ENCODE peak calls at places on chromosomes 12 and 14, in eight cellular contexts. B, A, Z, O, M, U, X and V are unnamed samples.

GRCh38 chr12:79409562-79409961 is 281.2 kb downstream of the PAWR start:
- DNase-seq in B (no peak), A (no peak), Z (no peak), O (peak; percentile 60), M (no peak), U (no peak), X (peak; percentile 95), V (no peak)

GRCh38 chr14:20035449-20035848 is 389 bp downstream of the OR4K13 start:
- DNase-seq in B (no peak), A (no peak), Z (no peak), O (no peak), M (no peak), U (no peak), X (no peak), V (no peak)

GRCh38 chr14:29442720-29443119 is 484.9 kb downstream of the PRKD1 start:
- DNase-seq in B (no peak), A (no peak), Z (no peak), O (no peak), M (peak; percentile 26), U (peak; percentile 23), X (peak; percentile 78), V (no peak)

GRCh38 chr12:88764781-88765470 is 184.7 kb upstream of the KITLG start:
- DNase-seq in B (no peak), A (no peak), Z (no peak), O (no peak), M (no peak), U (no peak), X (peak; percentile 44), V (no peak)

GRCh38 chr14:103016071-103016470 is 41.3 kb downstream of the CDC42BPB start:
- DNase-seq in B (no peak), A (no peak), Z (no peak), O (no peak), M (no peak), U (no peak), X (no peak), V (no peak)

GRCh38 chr14:23076785-23077408 is 18.0 kb downstream of the ACIN1 start:
- DNase-seq in B (no peak), A (no peak), Z (no peak), O (no peak), M (no peak), U (no peak), X (peak; percentile 55), V (peak; percentile 47)

GRCh38 chr12:23472329-23472971 is 477.0 kb downstream of the SOX5 start:
- DNase-seq in B (peak; percentile 77), A (no peak), Z (no peak), O (no peak), M (peak; percentile 50), U (no peak), X (no peak), V (no peak)

GRCh38 chr12:3083241-3083921 is 6.2 kb downstream of the TSPAN9 start:
- DNase-seq in B (no peak), A (no peak), Z (no peak), O (no peak), M (no peak), U (no peak), X (no peak), V (no peak)

GRCh38 chr14:32073537-32074189 is 3.4 kb upstream of the ARHGAP5 start:
- DNase-seq in B (peak; percentile 86), A (peak; percentile 74), Z (peak; percentile 31), O (peak; percentile 27), M (peak; percentile 67), U (peak; percentile 59), X (peak; percentile 82), V (peak; percentile 78)

GRCh38 chr12:102948941-102949352 is 8.5 kb upstream of the ASCL1 start:
- DNase-seq in B (no peak), A (peak; percentile 61), Z (peak; percentile 38), O (no peak), M (peak; percentile 27), U (peak; percentile 41), X (peak; percentile 35), V (peak; percentile 53)

GRCh38 chr12:132614861-132615578 is 3.6 kb upstream of the P2RX2 start:
- DNase-seq in B (peak; percentile 73), A (peak; percentile 76), Z (peak; percentile 77), O (peak; percentile 65), M (peak; percentile 71), U (peak; percentile 41), X (peak; percentile 84), V (peak; percentile 76)

GRCh38 chr12:52646613-52647012 is 5.4 kb downstream of the KRT2 start:
- DNase-seq in B (no peak), A (no peak), Z (no peak), O (peak; percentile 16), M (no peak), U (no peak), X (no peak), V (no peak)

GRCh38 chr14:96100171-96101064 is 61.3 kb downstream of the C14orf132 start:
- DNase-seq in B (peak; percentile 79), A (peak; percentile 68), Z (peak; percentile 60), O (peak; percentile 62), M (peak; percentile 74), U (peak; percentile 24), X (peak; percentile 84), V (peak; percentile 45)